ENCODE peak calls at places on chromosomes 11 and 22, in six cellular contexts. N, V, L, J, U and Q are unnamed samples.

GRCh38 chr11:2920343-2920742 is 8.9 kb downstream of the PHLDA2 start:
- DNase-seq in L (no peak), J (no peak), U (no peak), N (no peak), V (no peak), Q (no peak)

GRCh38 chr11:34811858-34812257 is 104.3 kb downstream of the APIP start:
- DNase-seq in U (no peak), V (no peak), L (no peak), N (no peak), J (no peak), Q (no peak)

GRCh38 chr22:23397618-23398567 is 182.2 kb downstream of the IGLL1 start:
- DNase-seq in V (no peak), J (no peak), N (no peak), U (no peak), L (no peak), Q (no peak)

GRCh38 chr11:125128450-125128849 is 17.0 kb upstream of the TMEM218 start:
- DNase-seq in U (no peak), L (peak), V (no peak), N (no peak), J (no peak), Q (no peak)

GRCh38 chr22:47862394-47862793 is 1099.9 kb downstream of the TBC1D22A start:
- DNase-seq in L (no peak), U (no peak), V (no peak), N (no peak), J (no peak), Q (no peak)

GRCh38 chr11:119361056-119361787 is 14.7 kb upstream of the MFRP start:
- DNase-seq in U (no peak), J (peak), L (peak), V (no peak), N (peak), Q (no peak)

GRCh38 chr11:26960265-26960664 is 33.6 kb upstream of the FIBIN start:
- DNase-seq in U (no peak), V (no peak), J (no peak), N (no peak), L (peak), Q (no peak)

GRCh38 chr22:46027219-46028068 is 50.5 kb upstream of the WNT7B start:
- DNase-seq in J (peak), L (peak), U (peak), V (no peak), N (no peak), Q (no peak)

GRCh38 chr11:65063532-65063931 is 5.2 kb upstream of the NAALADL1 start:
- DNase-seq in L (no peak), U (no peak), N (no peak), J (no peak), V (no peak), Q (no peak)

GRCh38 chr22:48142388-48142787 is 1379.9 kb downstream of the TBC1D22A start:
- DNase-seq in J (no peak), N (no peak), V (no peak), L (no peak), U (no peak), Q (no peak)

GRCh38 chr22:29258407-29259252 is 9.2 kb downstream of the RHBDD3 start:
- DNase-seq in U (no peak), J (no peak), V (no peak), N (no peak), L (no peak), Q (no peak)

GRCh38 chr11:78323356-78323755 is 94.3 kb downstream of the GAB2 start:
- DNase-seq in J (no peak), L (no peak), U (no peak), V (no peak), N (no peak), Q (no peak)

GRCh38 chr11:131157678-131158077 is 212.7 kb upstream of the NTM start:
- DNase-seq in L (no peak), V (no peak), N (no peak), U (no peak), J (no peak), Q (no peak)

GRCh38 chr11:72294566-72295395 is 50.8 kb upstream of the PHOX2A start:
- DNase-seq in U (no peak), J (no peak), N (no peak), V (no peak), L (no peak), Q (no peak)

GRCh38 chr11:26443617-26444016 is 111.7 kb downstream of the ANO3 start:
- DNase-seq in J (no peak), L (no peak), V (no peak), U (no peak), N (no peak), Q (no peak)